ENCODE peak calls at places on chromosomes 16 and 17, in seven cellular contexts. X, K, T, G, J, R and P are unnamed samples.

GRCh38 chr16:68776821-68777485 is 39.9 kb downstream of the CDH1 start:
- DNase-seq in X (peak; percentile 64), K (no peak), T (no peak), G (no peak), J (no peak), R (peak; percentile 62), P (no peak)

GRCh38 chr17:48547839-48548686 is 3.2 kb upstream of the HOXB2 start:
- DNase-seq in X (no peak), K (no peak), T (no peak), G (peak; percentile 70), J (no peak), R (peak; percentile 83), P (peak; percentile 53)

GRCh38 chr16:57643166-57643813 is 14.9 kb downstream of the ADGRG1 start:
- DNase-seq in X (no peak), K (no peak), T (no peak), G (peak; percentile 31), J (no peak), R (no peak), P (no peak)

GRCh38 chr17:72970794-72971512 is 121.5 kb downstream of the SLC39A11 start:
- DNase-seq in X (no peak), K (no peak), T (no peak), G (no peak), J (no peak), R (no peak), P (no peak)

GRCh38 chr17:74299618-74300009 is 25.6 kb downstream of the DNAI2 start:
- DNase-seq in X (no peak), K (no peak), T (no peak), G (no peak), J (no peak), R (no peak), P (no peak)

GRCh38 chr16:84247844-84248243 is 8.0 kb upstream of the KCNG4 start:
- DNase-seq in X (no peak), K (no peak), T (no peak), G (no peak), J (no peak), R (no peak), P (no peak)

GRCh38 chr16:69798466-69798865 is 36.3 kb downstream of the WWP2 start:
- DNase-seq in X (peak; percentile 31), K (no peak), T (no peak), G (peak; percentile 25), J (no peak), R (no peak), P (no peak)

GRCh38 chr17:41907185-41907556 is 11.6 kb downstream of the ACLY start:
- DNase-seq in X (peak; percentile 14), K (peak; percentile 75), T (no peak), G (peak; percentile 68), J (no peak), R (no peak), P (no peak)

GRCh38 chr17:72087876-72088275 is 32.9 kb upstream of the SOX9 start:
- DNase-seq in X (no peak), K (no peak), T (no peak), G (no peak), J (no peak), R (no peak), P (no peak)

GRCh38 chr17:45693792-45694191 is 90.3 kb upstream of the CRHR1 start:
- DNase-seq in X (no peak), K (no peak), T (no peak), G (no peak), J (no peak), R (no peak), P (no peak)

GRCh38 chr17:50358177-50358576 is 12.3 kb downstream of the XYLT2 start:
- DNase-seq in X (no peak), K (no peak), T (no peak), G (no peak), J (peak; percentile 5), R (no peak), P (no peak)

GRCh38 chr17:18106211-18106610 is 2.3 kb upstream of the MYO15A start:
- DNase-seq in X (no peak), K (no peak), T (no peak), G (no peak), J (no peak), R (no peak), P (no peak)

GRCh38 chr17:18107061-18107460 is 1.5 kb upstream of the MYO15A start:
- DNase-seq in X (no peak), K (no peak), T (no peak), G (no peak), J (no peak), R (no peak), P (no peak)

GRCh38 chr17:18108400-18109312 is at the start of gene MYO15A:
- DNase-seq in X (no peak), K (no peak), T (no peak), G (no peak), J (no peak), R (no peak), P (no peak)

GRCh38 chr17:18109935-18110334 is 1.4 kb downstream of the MYO15A start:
- DNase-seq in X (no peak), K (no peak), T (no peak), G (no peak), J (no peak), R (no peak), P (no peak)

GRCh38 chr17:18107971-18108370 is 585 bp upstream of the MYO15A start:
- DNase-seq in X (no peak), K (no peak), T (no peak), G (no peak), J (no peak), R (no peak), P (no peak)
- H3K27ac ChIP-seq in X (no peak overlapping the region), K (no peak overlapping the region), T (no peak overlapping the region), G (no peak overlapping the region), J (no peak overlapping the region), R (no peak overlapping the region), P (no peak overlapping the region)

DNA sequence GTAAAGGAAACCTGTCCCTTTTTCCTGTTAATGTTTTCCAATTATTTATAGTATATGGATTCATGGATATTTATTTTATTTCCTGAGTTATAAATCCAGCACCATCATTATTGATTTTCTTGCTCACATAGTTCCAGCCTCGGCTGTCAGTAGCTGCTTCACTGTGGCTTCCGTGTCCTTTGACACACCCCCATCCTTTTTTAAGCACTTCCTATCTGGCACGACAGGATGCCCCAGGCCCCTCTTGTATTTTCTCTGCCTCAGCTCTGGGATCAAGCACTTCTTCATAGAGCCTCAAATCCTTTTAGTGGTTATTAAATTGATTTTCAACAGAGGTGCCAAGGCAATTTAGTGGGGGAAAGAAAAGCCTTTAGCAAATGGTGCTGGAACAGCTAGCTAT is 59.8 kb downstream of the GAN start:
- DNase-seq in X (no peak), K (no peak), T (no peak), G (no peak), J (no peak), R (no peak), P (no peak)
- H3K36me3 ChIP-seq in X (no peaks in the 10 kb centered on the region), K (no peaks in the 10 kb centered on the region), T (peaks cover 14% of the 10 kb centered on the region), G (peaks cover 36% of the 10 kb centered on the region), J (no peaks in the 10 kb centered on the region), R (peaks cover 43% of the 10 kb centered on the region), P (no peaks in the 10 kb centered on the region)

GRCh38 chr17:17422217-17422610 is 54.6 kb upstream of the MED9 start:
- DNase-seq in X (no peak), K (no peak), T (no peak), G (no peak), J (no peak), R (no peak), P (no peak)
- H3K4me1 ChIP-seq in X (peaks cover 15% of the 10 kb centered on the region), K (no peaks in the 10 kb centered on the region), T (peaks cover 19% of the 10 kb centered on the region), G (no peaks in the 10 kb centered on the region), J (peaks cover 8% of the 10 kb centered on the region), R (no peaks in the 10 kb centered on the region), P (no peaks in the 10 kb centered on the region)

GRCh38 chr16:30094541-30095165 is 1.4 kb downstream of the YPEL3 start:
- DNase-seq in X (no peak), K (peak; percentile 55), T (no peak), G (no peak), J (no peak), R (no peak), P (no peak)
- H3K27ac ChIP-seq in X (peak overlapping the region; percentile 90), K (peak overlapping the region; percentile 95), T (peak overlapping the region; percentile 88), G (no peak overlapping the region), J (peak overlapping the region; percentile 95), R (peak overlapping the region; percentile 81), P (peak overlapping the region; percentile 78)